ENCODE peak calls at places on chromosomes 2 and 18, in seven cellular contexts. One of them, this sample, is unnamed. For H3K36me3, the result is how much of the 10 kb centered on the place peaks cover.

GRCh38 chr2:216574046-216574445 is 59.2 kb upstream of the IGFBP2 start:
- DNase-seq in right lobe of liver: no peak
- DNase-seq in tibial artery: no peak
- DNase-seq in neural progenitor cell: no peak
- DNase-seq in adrenal gland: no peak
- DNase-seq in sigmoid colon: no peak
- DNase-seq in Peyer's patch: no peak
- DNase-seq in this sample: no peak

GRCh38 chr2:238287702-238288649 is at the start of gene PER2:
- DNase-seq in right lobe of liver: no peak
- DNase-seq in tibial artery: peak
- DNase-seq in neural progenitor cell: peak
- DNase-seq in adrenal gland: peak
- DNase-seq in sigmoid colon: peak
- DNase-seq in Peyer's patch: peak
- DNase-seq in this sample: peak

GRCh38 chr18:13269599-13270011 is 51.0 kb downstream of the LDLRAD4 start:
- DNase-seq in right lobe of liver: no peak
- DNase-seq in tibial artery: peak
- DNase-seq in neural progenitor cell: no peak
- DNase-seq in adrenal gland: peak
- DNase-seq in sigmoid colon: peak
- DNase-seq in Peyer's patch: no peak
- DNase-seq in this sample: no peak

GRCh38 chr18:76993085-76993382 is 139.5 kb downstream of the MBP start:
- DNase-seq in right lobe of liver: no peak
- DNase-seq in tibial artery: no peak
- DNase-seq in neural progenitor cell: no peak
- DNase-seq in adrenal gland: no peak
- DNase-seq in sigmoid colon: no peak
- DNase-seq in Peyer's patch: no peak
- DNase-seq in this sample: no peak

GRCh38 chr2:176595986-176596385 is 326.7 kb downstream of the MTX2 start:
- DNase-seq in right lobe of liver: no peak
- DNase-seq in tibial artery: no peak
- DNase-seq in neural progenitor cell: no peak
- DNase-seq in adrenal gland: no peak
- DNase-seq in sigmoid colon: no peak
- DNase-seq in Peyer's patch: no peak
- DNase-seq in this sample: no peak

GRCh38 chr2:182867411-182868048 is 1.1 kb upstream of the FRZB start:
- DNase-seq in right lobe of liver: no peak
- DNase-seq in tibial artery: no peak
- DNase-seq in neural progenitor cell: peak
- DNase-seq in adrenal gland: no peak
- DNase-seq in sigmoid colon: no peak
- DNase-seq in Peyer's patch: no peak
- DNase-seq in this sample: no peak

GRCh38 chr2:218074031-218074430 is 5.0 kb downstream of the RUFY4 start:
- DNase-seq in right lobe of liver: peak
- DNase-seq in tibial artery: no peak
- DNase-seq in neural progenitor cell: peak
- DNase-seq in adrenal gland: peak
- DNase-seq in sigmoid colon: no peak
- DNase-seq in Peyer's patch: no peak
- DNase-seq in this sample: peak

GRCh38 chr2:138630164-138630563 is 128.6 kb downstream of the SPOPL start:
- DNase-seq in right lobe of liver: no peak
- DNase-seq in tibial artery: no peak
- DNase-seq in neural progenitor cell: peak
- DNase-seq in adrenal gland: no peak
- DNase-seq in sigmoid colon: no peak
- DNase-seq in Peyer's patch: no peak
- DNase-seq in this sample: no peak

GRCh38 chr2:7681852-7682461 is 764.7 kb downstream of the RNF144A start:
- DNase-seq in right lobe of liver: no peak
- DNase-seq in tibial artery: no peak
- DNase-seq in neural progenitor cell: no peak
- DNase-seq in adrenal gland: no peak
- DNase-seq in sigmoid colon: no peak
- DNase-seq in Peyer's patch: no peak
- DNase-seq in this sample: no peak

GRCh38 chr2:30410217-30410616 is 36.8 kb upstream of the LCLAT1 start:
- DNase-seq in right lobe of liver: no peak
- DNase-seq in tibial artery: no peak
- DNase-seq in neural progenitor cell: no peak
- DNase-seq in adrenal gland: no peak
- DNase-seq in sigmoid colon: no peak
- DNase-seq in Peyer's patch: no peak
- DNase-seq in this sample: no peak

GRCh38 chr18:26771524-26771923 is 94.0 kb downstream of the AQP4 start:
- DNase-seq in right lobe of liver: peak
- DNase-seq in tibial artery: no peak
- DNase-seq in neural progenitor cell: peak
- DNase-seq in adrenal gland: peak
- DNase-seq in sigmoid colon: no peak
- DNase-seq in Peyer's patch: no peak
- DNase-seq in this sample: no peak

GRCh38 chr18:23137093-23137640 is 1.9 kb downstream of the CABLES1 start:
- DNase-seq in right lobe of liver: no peak
- DNase-seq in tibial artery: no peak
- DNase-seq in neural progenitor cell: peak
- DNase-seq in adrenal gland: no peak
- DNase-seq in sigmoid colon: no peak
- DNase-seq in Peyer's patch: no peak
- DNase-seq in this sample: no peak

GRCh38 chr2:57479994-57480393 is 566.6 kb upstream of the VRK2 start:
- DNase-seq in right lobe of liver: no peak
- DNase-seq in tibial artery: no peak
- DNase-seq in neural progenitor cell: no peak
- DNase-seq in adrenal gland: no peak
- DNase-seq in sigmoid colon: no peak
- DNase-seq in Peyer's patch: no peak
- DNase-seq in this sample: no peak

GRCh38 chr2:141957827-141958440 is 172.9 kb downstream of the LRP1B start:
- DNase-seq in right lobe of liver: no peak
- DNase-seq in tibial artery: no peak
- DNase-seq in neural progenitor cell: no peak
- DNase-seq in adrenal gland: no peak
- DNase-seq in sigmoid colon: no peak
- DNase-seq in Peyer's patch: no peak
- DNase-seq in this sample: no peak

GRCh38 chr2:128314348-128315121 is 4.1 kb downstream of the HS6ST1 start:
- DNase-seq in right lobe of liver: peak
- DNase-seq in tibial artery: peak
- DNase-seq in neural progenitor cell: no peak
- DNase-seq in adrenal gland: peak
- DNase-seq in sigmoid colon: peak
- DNase-seq in Peyer's patch: peak
- DNase-seq in this sample: peak

GRCh38 chr2:10405441-10405840 is 42.7 kb downstream of the ODC1 start:
- DNase-seq in right lobe of liver: no peak
- DNase-seq in tibial artery: peak
- DNase-seq in neural progenitor cell: no peak
- DNase-seq in adrenal gland: peak
- DNase-seq in sigmoid colon: peak
- DNase-seq in Peyer's patch: no peak
- DNase-seq in this sample: no peak

GRCh38 chr2:96554293-96555145 is 18.0 kb downstream of the ARID5A start:
- DNase-seq in right lobe of liver: peak
- DNase-seq in tibial artery: peak
- DNase-seq in neural progenitor cell: peak
- DNase-seq in adrenal gland: peak
- DNase-seq in sigmoid colon: peak
- DNase-seq in Peyer's patch: peak
- DNase-seq in this sample: peak

GRCh38 chr2:217367464-217367863 is 507.6 kb upstream of the TNP1 start:
- DNase-seq in right lobe of liver: no peak
- DNase-seq in tibial artery: no peak
- DNase-seq in neural progenitor cell: no peak
- DNase-seq in adrenal gland: no peak
- DNase-seq in sigmoid colon: no peak
- DNase-seq in Peyer's patch: no peak
- DNase-seq in this sample: no peak

GRCh38 chr18:35998967-35999366 is 26.5 kb downstream of the RMP24 start:
- DNase-seq in right lobe of liver: no peak
- DNase-seq in tibial artery: no peak
- DNase-seq in neural progenitor cell: no peak
- DNase-seq in adrenal gland: no peak
- DNase-seq in sigmoid colon: no peak
- DNase-seq in Peyer's patch: no peak
- DNase-seq in this sample: no peak
- TF ChIP-seq CTCF in right lobe of liver: no peak
- TF ChIP-seq CTCF in tibial artery: no peak
- TF ChIP-seq CTCF in neural progenitor cell: peak
- TF ChIP-seq CTCF in adrenal gland: no peak
- TF ChIP-seq CTCF in sigmoid colon: no peak
- TF ChIP-seq CTCF in Peyer's patch: peak
- TF ChIP-seq CTCF in this sample: peak

GRCh38 chr2:171735991-171736710 is 48.9 kb downstream of the DYNC1I2 start:
- DNase-seq in right lobe of liver: no peak
- DNase-seq in tibial artery: no peak
- DNase-seq in neural progenitor cell: no peak
- DNase-seq in adrenal gland: no peak
- DNase-seq in sigmoid colon: no peak
- DNase-seq in Peyer's patch: no peak
- DNase-seq in this sample: no peak
- H3K36me3 ChIP-seq in right lobe of liver: under half
- H3K36me3 ChIP-seq in tibial artery: half or more
- H3K36me3 ChIP-seq in neural progenitor cell: under half
- H3K36me3 ChIP-seq in adrenal gland: under half
- H3K36me3 ChIP-seq in sigmoid colon: under half
- H3K36me3 ChIP-seq in Peyer's patch: under half
- H3K36me3 ChIP-seq in this sample: half or more

GRCh38 chr18:42052137-42052708 is 97.2 kb downstream of the PIK3C3 start:
- DNase-seq in right lobe of liver: no peak
- DNase-seq in tibial artery: no peak
- DNase-seq in neural progenitor cell: peak
- DNase-seq in adrenal gland: no peak
- DNase-seq in sigmoid colon: no peak
- DNase-seq in Peyer's patch: no peak
- DNase-seq in this sample: no peak
- H3K27ac ChIP-seq in right lobe of liver: no peak
- H3K27ac ChIP-seq in tibial artery: no peak
- H3K27ac ChIP-seq in neural progenitor cell: no peak
- H3K27ac ChIP-seq in adrenal gland: no peak
- H3K27ac ChIP-seq in sigmoid colon: no peak
- H3K27ac ChIP-seq in Peyer's patch: no peak
- H3K27ac ChIP-seq in this sample: no peak

DNA sequence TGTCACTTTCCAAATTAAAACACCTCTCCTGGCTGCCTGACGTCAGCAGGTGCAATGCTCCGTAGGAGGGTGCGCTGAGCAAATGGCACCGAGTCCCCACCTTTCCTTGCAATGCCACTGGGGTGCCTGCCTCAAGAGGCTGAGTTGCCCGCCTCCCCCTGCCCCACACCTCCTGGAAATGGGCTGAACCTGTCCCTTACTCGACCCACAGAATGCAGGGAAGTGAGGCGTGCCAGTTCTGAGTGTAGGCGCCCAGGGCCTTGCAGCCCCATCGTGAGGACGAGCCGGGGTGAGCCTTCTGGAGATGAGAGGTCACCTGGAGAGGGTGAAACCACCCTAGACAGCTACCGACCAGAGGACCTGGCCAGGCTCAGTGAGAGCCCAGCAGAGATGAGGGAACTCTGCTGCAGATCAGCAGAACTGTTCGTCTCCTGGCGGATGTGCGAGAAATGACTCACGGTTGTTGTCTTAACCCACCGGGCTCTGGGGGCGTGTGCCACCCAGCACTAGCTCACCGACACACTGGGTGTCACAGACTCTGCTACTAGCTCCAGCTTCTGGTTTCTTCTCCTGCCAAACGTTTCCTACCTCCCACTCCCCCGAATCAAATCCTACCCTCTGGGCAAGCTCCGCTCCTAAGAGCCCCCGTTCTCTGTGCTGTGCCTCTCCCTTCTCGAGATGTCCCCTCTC is 168.7 kb upstream of the HDAC4 start:
- DNase-seq in right lobe of liver: no peak
- DNase-seq in tibial artery: no peak
- DNase-seq in neural progenitor cell: no peak
- DNase-seq in adrenal gland: no peak
- DNase-seq in sigmoid colon: no peak
- DNase-seq in Peyer's patch: peak
- DNase-seq in this sample: peak
- TF ChIP-seq CTCF in right lobe of liver: no peak
- TF ChIP-seq CTCF in tibial artery: no peak
- TF ChIP-seq CTCF in neural progenitor cell: no peak
- TF ChIP-seq CTCF in adrenal gland: no peak
- TF ChIP-seq CTCF in sigmoid colon: no peak
- TF ChIP-seq CTCF in Peyer's patch: no peak
- TF ChIP-seq CTCF in this sample: no peak

GRCh38 chr2:197496695-197497094 is 2.9 kb downstream of the HSPD1 start:
- DNase-seq in right lobe of liver: no peak
- DNase-seq in tibial artery: no peak
- DNase-seq in neural progenitor cell: no peak
- DNase-seq in adrenal gland: no peak
- DNase-seq in sigmoid colon: no peak
- DNase-seq in Peyer's patch: no peak
- DNase-seq in this sample: no peak

GRCh38 chr2:197499594-197500502 is at the start of the genes HSPD1 and HSPE1:
- DNase-seq in right lobe of liver: peak
- DNase-seq in tibial artery: peak
- DNase-seq in neural progenitor cell: peak
- DNase-seq in adrenal gland: peak
- DNase-seq in sigmoid colon: peak
- DNase-seq in Peyer's patch: peak
- DNase-seq in this sample: peak

GRCh38 chr2:197497301-197497700 is 2.3 kb downstream of the HSPD1 start:
- DNase-seq in right lobe of liver: no peak
- DNase-seq in tibial artery: no peak
- DNase-seq in neural progenitor cell: no peak
- DNase-seq in adrenal gland: no peak
- DNase-seq in sigmoid colon: no peak
- DNase-seq in Peyer's patch: no peak
- DNase-seq in this sample: no peak

GRCh38 chr2:197498937-197499593 is 575 bp downstream of the HSPD1 start:
- DNase-seq in right lobe of liver: peak
- DNase-seq in tibial artery: peak
- DNase-seq in neural progenitor cell: peak
- DNase-seq in adrenal gland: peak
- DNase-seq in sigmoid colon: peak
- DNase-seq in Peyer's patch: peak
- DNase-seq in this sample: peak

DNA sequence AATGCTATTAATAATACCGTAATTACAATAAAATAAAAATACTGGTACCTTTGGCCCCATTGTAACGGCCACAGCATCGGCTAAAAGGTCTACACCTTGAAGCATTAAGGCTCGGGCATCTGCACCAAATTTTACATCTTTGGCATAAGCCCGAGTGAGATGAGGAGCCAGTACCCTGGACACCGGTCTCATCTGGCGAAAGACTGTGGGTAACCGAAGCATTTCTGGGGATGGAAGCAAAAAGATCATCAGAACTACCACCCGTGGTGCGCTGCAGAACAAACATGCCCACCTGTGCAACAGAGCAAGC is 1.1 kb downstream of the HSPD1 start:
- DNase-seq in right lobe of liver: no peak
- DNase-seq in tibial artery: no peak
- DNase-seq in neural progenitor cell: no peak
- DNase-seq in adrenal gland: no peak
- DNase-seq in sigmoid colon: no peak
- DNase-seq in Peyer's patch: no peak
- DNase-seq in this sample: no peak
- H3K36me3 ChIP-seq in right lobe of liver: under half
- H3K36me3 ChIP-seq in tibial artery: under half
- H3K36me3 ChIP-seq in neural progenitor cell: half or more
- H3K36me3 ChIP-seq in adrenal gland: under half
- H3K36me3 ChIP-seq in sigmoid colon: under half
- H3K36me3 ChIP-seq in Peyer's patch: under half
- H3K36me3 ChIP-seq in this sample: under half